ENCODE peak calls at places on chromosomes 13 and 19, in eight cellular contexts. D is right cardiac atrium; S is neuronal stem cell; F is left ventricle myocardium inferior; Y is stomach; P is CD8-positive, alpha-beta T cell; M is CD8-positive, alpha-beta memory T cell; O is thyroid gland. R is an unnamed sample.

GRCh38 chr19:48239582-48240141 is 16.1 kb downstream of the CARD8 start:
- DNase-seq in D (no peak), M (no peak), Y (no peak), S (no peak), O (no peak), F (no peak), P (no peak), R (no peak)

GRCh38 chr19:3580156-3580955 is 4.9 kb upstream of the GIPC3 start:
- DNase-seq in O (no peak), S (no peak), Y (no peak), F (no peak), P (no peak), D (no peak), M (no peak), R (no peak)

GRCh38 chr13:45206340-45206739 is 5.5 kb upstream of the KCTD4 start:
- DNase-seq in O (no peak), F (no peak), P (no peak), D (no peak), S (no peak), M (no peak), Y (no peak), R (no peak)

GRCh38 chr13:25659091-25659502 is 287.3 kb downstream of the ATP8A2 start:
- DNase-seq in M (no peak), P (no peak), O (no peak), F (no peak), D (no peak), Y (peak), S (no peak), R (no peak)

GRCh38 chr19:28828276-28828870 is 384.6 kb downstream of the UQCRFS1 start:
- DNase-seq in M (no peak), P (no peak), Y (no peak), O (no peak), D (no peak), F (no peak), S (no peak), R (no peak)

GRCh38 chr19:2048104-2048958 is 2.7 kb downstream of the MKNK2 start:
- DNase-seq in S (no peak), O (no peak), P (no peak), M (no peak), D (no peak), F (no peak), Y (no peak), R (no peak)

GRCh38 chr19:50801107-50801506 is 10.9 kb downstream of the ACP4 start:
- DNase-seq in Y (no peak), O (no peak), M (no peak), F (no peak), P (no peak), S (no peak), D (no peak), R (no peak)

GRCh38 chr19:39824143-39825092 is 9.5 kb downstream of the DYRK1B start:
- DNase-seq in P (peak), M (peak), Y (peak), D (peak), O (peak), F (peak), S (peak), R (peak)

GRCh38 chr19:41144403-41144802 is 30.2 kb downstream of the CYP2F1 start:
- DNase-seq in S (peak), O (peak), D (peak), P (peak), M (peak), F (peak), Y (peak), R (peak)

GRCh38 chr13:41645313-41645712 is 188.0 kb downstream of the RGCC start:
- DNase-seq in P (no peak), D (peak), S (no peak), Y (no peak), O (peak), F (no peak), M (no peak), R (no peak)

GRCh38 chr19:42816901-42817300 is 51.4 kb upstream of the PSG8 start:
- DNase-seq in P (no peak), S (no peak), F (no peak), Y (no peak), D (no peak), M (no peak), O (no peak), R (no peak)

GRCh38 chr19:1076951-1077350 is 10.0 kb downstream of the ARHGAP45 start:
- DNase-seq in O (peak), S (no peak), Y (peak), P (peak), F (peak), M (peak), D (peak), R (no peak)

GRCh38 chr19:4597278-4597974 is 37.9 kb upstream of the SEMA6B start:
- DNase-seq in P (no peak), M (peak), D (no peak), F (no peak), S (no peak), Y (no peak), O (no peak), R (no peak)

GRCh38 chr19:33132425-33132824 is 511 bp downstream of the WDR88 start:
- DNase-seq in S (no peak), F (no peak), P (no peak), Y (no peak), O (no peak), D (no peak), M (no peak), R (no peak)

GRCh38 chr13:90201676-90202425 is 1145.6 kb upstream of the MIR17HG start:
- DNase-seq in S (no peak), P (no peak), D (no peak), M (no peak), O (no peak), F (no peak), Y (no peak), R (no peak)

GRCh38 chr13:74074723-74075122 is 59.5 kb downstream of the KLF12 start:
- DNase-seq in P (no peak), D (no peak), O (no peak), M (no peak), S (no peak), Y (no peak), F (no peak), R (no peak)

GRCh38 chr19:58296086-58296485 is 9.1 kb upstream of the ERVK3-1 start:
- DNase-seq in Y (no peak), O (no peak), M (no peak), F (no peak), P (no peak), S (no peak), D (no peak), R (no peak)

GRCh38 chr13:114071441-114071840 is 61.0 kb downstream of the RASA3 start:
- DNase-seq in D (no peak), Y (no peak), O (peak), M (no peak), F (no peak), P (no peak), S (peak), R (no peak)

GRCh38 chr13:50319603-50320296 is 304.5 kb downstream of the KCNRG start:
- DNase-seq in S (no peak), P (no peak), D (no peak), O (peak), Y (no peak), F (no peak), M (no peak), R (peak)

GRCh38 chr19:17950310-17951150 is 16.4 kb upstream of the KCNN1 start:
- DNase-seq in M (peak), S (no peak), F (peak), O (peak), Y (no peak), P (no peak), D (no peak), R (no peak)

GRCh38 chr13:48844676-48845075 is 131.0 kb upstream of the FNDC3A start:
- DNase-seq in O (no peak), M (no peak), S (no peak), F (no peak), P (no peak), D (no peak), Y (no peak), R (no peak)

GRCh38 chr19:2339644-2340310 is 11.3 kb downstream of the SPPL2B start:
- DNase-seq in M (no peak), O (no peak), S (no peak), D (no peak), F (no peak), Y (no peak), P (no peak), R (no peak)

GRCh38 chr13:50629497-50629896 is 214.0 kb downstream of the DLEU7 start:
- DNase-seq in Y (no peak), D (no peak), S (no peak), O (no peak), M (no peak), F (no peak), P (no peak), R (no peak)

GRCh38 chr13:73025212-73026012 is 33.4 kb upstream of the KLF5 start:
- DNase-seq in P (no peak), D (no peak), S (no peak), F (no peak), M (no peak), Y (no peak), O (no peak), R (no peak)

GRCh38 chr13:28659611-28659970 is 661 bp downstream of the POMP start:
- DNase-seq in S (no peak), Y (no peak), D (no peak), M (no peak), P (no peak), O (no peak), F (no peak), R (no peak)

GRCh38 chr19:1133471-1133929 is 29.7 kb downstream of the GPX4 start:
- DNase-seq in S (no peak), M (peak), Y (peak), F (no peak), P (peak), D (no peak), O (peak), R (peak)

GRCh38 chr19:1081301-1082164 is 13.6 kb downstream of the POLR2E start:
- DNase-seq in O (no peak), Y (no peak), F (no peak), M (no peak), D (no peak), S (no peak), P (no peak), R (no peak)

DNA sequence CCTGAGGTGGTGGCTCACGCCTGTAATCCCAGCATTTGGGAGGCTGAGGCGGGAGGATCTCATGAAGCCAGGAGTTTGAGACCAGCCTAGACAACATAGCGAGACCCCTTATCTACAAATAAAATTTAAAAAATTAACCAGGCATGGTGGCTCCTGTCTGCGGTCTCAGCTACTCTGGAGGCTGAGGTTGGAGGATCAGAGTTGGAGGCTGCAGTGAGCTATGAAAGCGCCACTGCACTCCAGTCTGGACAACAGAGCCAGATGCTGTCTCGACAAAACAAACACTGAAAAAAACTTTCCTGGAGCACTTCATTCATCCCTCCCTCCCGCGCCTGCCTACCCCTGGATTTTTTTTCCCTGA is 665 bp upstream of the ATG4D start:
- DNase-seq in D (no peak), M (no peak), F (no peak), P (no peak), O (no peak), S (no peak), Y (no peak), R (no peak)
- H3K4me3 ChIP-seq in D (peak), M (peak), F (peak), P (peak), O (no peak), S (peak), Y (peak), R (peak)

GRCh38 chr13:36888645-36889044 is 31.4 kb downstream of the SMAD9 start:
- DNase-seq in O (no peak), D (no peak), M (no peak), S (no peak), Y (no peak), P (no peak), F (no peak), R (no peak)

GRCh38 chr13:36891752-36892151 is 28.3 kb downstream of the SMAD9 start:
- DNase-seq in S (no peak), F (no peak), Y (no peak), M (no peak), P (no peak), O (no peak), D (no peak), R (no peak)

GRCh38 chr13:36885901-36886300 is 34.1 kb downstream of the SMAD9 start:
- DNase-seq in D (no peak), S (no peak), M (no peak), O (no peak), Y (no peak), P (no peak), F (no peak), R (no peak)

GRCh38 chr13:36884235-36884634 is 35.8 kb downstream of the SMAD9 start:
- DNase-seq in S (no peak), M (no peak), P (no peak), Y (no peak), O (peak), D (no peak), F (no peak), R (no peak)

DNA sequence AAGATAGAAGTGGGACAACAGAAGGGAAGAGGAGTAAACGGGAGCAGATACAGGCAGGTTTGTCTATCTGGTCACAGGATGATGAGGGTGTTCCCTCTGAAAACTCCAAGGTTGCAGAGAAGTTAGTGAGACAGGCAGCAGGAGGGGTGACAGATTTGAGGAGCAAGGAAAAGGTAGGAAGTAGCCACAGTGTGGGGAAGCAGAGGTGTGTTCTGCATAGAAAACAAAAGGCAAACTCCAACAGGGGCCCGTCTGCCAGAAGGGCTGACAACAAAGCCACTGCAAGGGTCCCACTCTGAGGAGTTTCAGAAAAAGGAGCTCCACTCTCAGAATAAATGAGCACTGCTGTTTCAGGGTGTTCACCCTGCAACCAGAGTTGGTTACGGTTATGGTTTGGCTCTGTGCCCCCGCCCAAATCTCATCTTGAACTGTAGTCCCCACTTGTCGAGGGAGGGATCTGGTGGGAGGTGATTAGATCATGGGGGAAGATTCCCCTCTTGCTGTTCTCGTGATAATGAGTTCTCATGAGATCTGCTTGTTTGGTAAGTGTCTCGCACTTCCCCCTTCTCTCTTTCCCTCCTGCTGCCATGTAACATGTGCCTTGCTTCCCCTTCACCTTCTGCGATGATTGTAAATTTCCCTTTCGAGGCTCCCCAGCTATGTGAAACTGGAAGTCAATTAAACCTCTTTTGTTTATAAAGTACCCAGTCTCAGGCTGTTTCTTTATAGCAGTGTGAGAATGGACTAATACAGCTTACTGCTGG is 32.1 kb downstream of the SMAD9 start:
- DNase-seq in D (no peak), Y (no peak), S (no peak), F (no peak), O (peak), P (no peak), M (no peak), R (peak)
- H3K27ac ChIP-seq in D (no peak), Y (no peak), S (no peak), F (no peak), O (no peak), P (no peak), M (no peak), R (no peak)

GRCh38 chr13:112103260-112103843 is 36.4 kb downstream of the SOX1 start:
- DNase-seq in F (no peak), D (no peak), P (no peak), Y (no peak), O (no peak), S (peak), M (no peak), R (no peak)
- H3K4me3 ChIP-seq in F (no peak), D (no peak), P (no peak), Y (no peak), O (no peak), S (no peak), M (no peak), R (no peak)

DNA sequence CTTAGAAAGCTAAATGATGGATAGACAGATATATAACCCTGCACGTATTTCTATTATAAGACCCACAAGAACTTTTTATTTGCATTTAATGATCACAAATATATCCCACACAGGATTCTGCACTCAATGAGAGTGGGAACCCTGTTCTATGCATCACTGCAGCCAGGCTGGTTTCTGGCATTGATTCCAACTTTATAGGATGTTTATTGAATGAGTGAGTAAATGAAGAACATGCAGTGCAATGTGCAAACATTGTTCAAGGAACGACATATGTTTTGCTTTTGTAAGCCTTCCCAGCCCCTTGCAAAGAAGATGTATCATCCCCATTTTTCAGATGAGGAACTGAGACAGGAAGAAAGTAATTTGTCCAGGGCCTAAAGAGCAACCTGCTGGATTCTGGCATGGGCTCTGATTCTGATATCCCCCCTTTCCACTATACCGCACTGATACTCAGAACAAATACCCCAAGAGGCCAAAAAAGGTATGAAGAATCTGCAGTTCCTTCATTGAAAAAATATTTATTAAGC is 246.3 kb downstream of the LACC1 start:
- DNase-seq in S (no peak), Y (no peak), O (no peak), F (no peak), D (no peak), P (no peak), M (no peak), R (no peak)
- H3K27ac ChIP-seq in S (no peak), Y (no peak), O (no peak), F (no peak), D (no peak), P (no peak), M (no peak), R (no peak)

GRCh38 chr19:46963093-46963734 is 56.4 kb upstream of the NPAS1 start:
- DNase-seq in F (no peak), D (no peak), Y (no peak), M (no peak), S (no peak), P (no peak), O (no peak), R (no peak)
- H3K4me3 ChIP-seq in F (no peak), D (no peak), Y (no peak), M (no peak), S (no peak), P (no peak), O (no peak), R (no peak)